ENCODE peak calls at places on chromosome 2, in eight cellular contexts. S is GM20000, Z is coronary artery, H is neural crest cell, M is esophagus squamous epithelium, C is MCF 10A, B is cardiac muscle cell, Y is adrenal gland. E is an unnamed sample.

GRCh38 chr2:240961878-240962277 is 36.5 kb upstream of the SNED1 start:
- DNase-seq in S (no peak), Z (peak), H (no peak), M (no peak), C (no peak), B (peak), Y (peak), E (no peak)

GRCh38 chr2:69119541-69119940 is 106.6 kb downstream of the ANTXR1 start:
- DNase-seq in S (no peak), Z (no peak), H (no peak), M (no peak), C (no peak), B (no peak), Y (no peak), E (no peak)

GRCh38 chr2:28545590-28546195 is 49.8 kb downstream of the PLB1 start:
- DNase-seq in S (no peak), Z (no peak), H (no peak), M (no peak), C (no peak), B (no peak), Y (no peak), E (no peak)

GRCh38 chr2:224579411-224579810 is 5.8 kb downstream of the CUL3 start:
- DNase-seq in S (no peak), Z (no peak), H (no peak), M (no peak), C (peak), B (peak), Y (no peak), E (no peak)

GRCh38 chr2:133506962-133507361 is 61.3 kb downstream of the NCKAP5 start:
- DNase-seq in S (no peak), Z (no peak), H (no peak), M (no peak), C (no peak), B (no peak), Y (no peak), E (no peak)

GRCh38 chr2:237156131-237156856 is 70.6 kb downstream of the COPS8 start:
- DNase-seq in S (no peak), Z (no peak), H (no peak), M (no peak), C (no peak), B (peak), Y (no peak), E (peak)

GRCh38 chr2:31992025-31992566 is 18.7 kb downstream of the MEMO1 start:
- DNase-seq in S (no peak), Z (no peak), H (no peak), M (no peak), C (no peak), B (no peak), Y (no peak), E (no peak)

GRCh38 chr2:3605013-3605961 is 10.4 kb downstream of the COLEC11 start:
- DNase-seq in S (peak), Z (peak), H (no peak), M (no peak), C (peak), B (no peak), Y (peak), E (no peak)

GRCh38 chr2:128347701-128348504 is 29.2 kb upstream of the HS6ST1 start:
- DNase-seq in S (no peak), Z (peak), H (no peak), M (no peak), C (peak), B (peak), Y (peak), E (peak)

GRCh38 chr2:200619275-200619674 is 33.5 kb downstream of the AOX1 start:
- DNase-seq in S (no peak), Z (no peak), H (no peak), M (no peak), C (peak), B (no peak), Y (peak), E (no peak)

GRCh38 chr2:72770879-72771461 is 54.9 kb downstream of the EXOC6B start:
- DNase-seq in S (peak), Z (no peak), H (peak), M (no peak), C (peak), B (peak), Y (peak), E (no peak)

GRCh38 chr2:43057026-43057741 is 169.2 kb downstream of the ZFP36L2 start:
- DNase-seq in S (no peak), Z (no peak), H (no peak), M (no peak), C (peak), B (no peak), Y (peak), E (no peak)

GRCh38 chr2:134029478-134029877 is 224.4 kb upstream of the MGAT5 start:
- DNase-seq in S (no peak), Z (no peak), H (no peak), M (no peak), C (no peak), B (no peak), Y (no peak), E (no peak)

GRCh38 chr2:72204156-72204781 is 56.6 kb upstream of the CYP26B1 start:
- DNase-seq in S (peak), Z (no peak), H (no peak), M (no peak), C (no peak), B (peak), Y (no peak), E (no peak)

GRCh38 chr2:195925120-195925519 is 143.5 kb downstream of the DNAH7 start:
- DNase-seq in S (no peak), Z (no peak), H (no peak), M (no peak), C (no peak), B (no peak), Y (no peak), E (no peak)

GRCh38 chr2:54652540-54652939 is 70.9 kb upstream of the EML6 start:
- DNase-seq in S (no peak), Z (no peak), H (no peak), M (no peak), C (no peak), B (no peak), Y (no peak), E (no peak)

GRCh38 chr2:71277536-71278103 is 50.7 kb upstream of the PAIP2B start:
- DNase-seq in S (peak), Z (no peak), H (peak), M (no peak), C (peak), B (peak), Y (peak), E (no peak)

GRCh38 chr2:222813177-222813843 is 47.5 kb upstream of the ACSL3 start:
- DNase-seq in S (peak), Z (no peak), H (no peak), M (no peak), C (peak), B (no peak), Y (no peak), E (no peak)

GRCh38 chr2:182366625-182367024 is 60.2 kb downstream of the PDE1A start:
- DNase-seq in S (no peak), Z (no peak), H (no peak), M (no peak), C (peak), B (peak), Y (no peak), E (peak)

GRCh38 chr2:96324716-96325037 is 440 bp upstream of the ITPRIPL1 start:
- DNase-seq in S (peak), Z (no peak), H (no peak), M (no peak), C (no peak), B (no peak), Y (no peak), E (no peak)

GRCh38 chr2:105521176-105521575 is 122.3 kb upstream of the FHL2 start:
- DNase-seq in S (peak), Z (no peak), H (no peak), M (no peak), C (peak), B (peak), Y (no peak), E (no peak)

GRCh38 chr2:190352668-190353536 is 9.5 kb downstream of the INPP1 start:
- DNase-seq in S (no peak), Z (no peak), H (no peak), M (no peak), C (no peak), B (no peak), Y (peak), E (no peak)

GRCh38 chr2:60354713-60355112 is 198.7 kb downstream of the BCL11A start:
- DNase-seq in S (no peak), Z (no peak), H (no peak), M (no peak), C (peak), B (no peak), Y (no peak), E (no peak)
- TF ChIP-seq CTCF in S (no peak), Z (no peak), H (no peak), M (no peak), C (no peak), B (no peak), Y (no peak), E (no peak)

GRCh38 chr2:232876071-232876977 is 6.3 kb downstream of the SNORC start:
- DNase-seq in S (peak), Z (no peak), H (no peak), M (no peak), C (no peak), B (no peak), Y (no peak), E (no peak)
- TF ChIP-seq CTCF in S (peak), Z (no peak), H (peak), M (peak), C (no peak), B (no peak), Y (no peak), E (peak)

DNA sequence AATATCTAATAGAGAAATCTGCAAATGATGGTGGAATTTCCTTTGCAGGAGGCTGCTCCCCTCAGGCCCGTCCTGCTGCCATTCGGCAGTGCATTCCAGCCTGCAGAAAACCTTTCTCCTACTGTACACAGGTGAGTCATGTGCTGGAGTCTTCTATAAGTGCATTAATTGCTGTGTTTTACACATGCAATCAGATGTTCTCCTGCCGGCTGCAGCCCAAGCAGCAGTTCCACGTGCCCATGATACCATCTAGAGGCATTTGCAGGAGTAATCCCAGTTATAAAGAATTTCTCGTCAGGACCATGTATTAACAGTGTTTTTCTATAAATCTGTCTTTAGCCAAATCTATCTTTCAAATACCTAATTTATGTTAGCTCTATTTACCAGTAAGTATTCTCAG is 304.7 kb upstream of the HNMT start:
- DNase-seq in S (no peak), Z (no peak), H (no peak), M (no peak), C (peak), B (no peak), Y (no peak), E (peak)
- TF ChIP-seq CTCF in S (no peak), Z (no peak), H (no peak), M (peak), C (peak), B (no peak), Y (no peak), E (peak)

GRCh38 chr2:166417669-166418068 is 41.9 kb upstream of the SCN9A start:
- DNase-seq in S (no peak), Z (no peak), H (no peak), M (no peak), C (peak), B (peak), Y (no peak), E (no peak)

GRCh38 chr2:166418853-166419615 is 43.3 kb upstream of the SCN9A start:
- DNase-seq in S (no peak), Z (no peak), H (no peak), M (no peak), C (no peak), B (no peak), Y (no peak), E (no peak)

GRCh38 chr2:166424841-166425240 is 49.1 kb upstream of the SCN9A start:
- DNase-seq in S (no peak), Z (no peak), H (no peak), M (no peak), C (no peak), B (no peak), Y (no peak), E (no peak)

GRCh38 chr2:166419616-166419934 is 43.8 kb upstream of the SCN9A start:
- DNase-seq in S (no peak), Z (no peak), H (no peak), M (no peak), C (peak), B (peak), Y (no peak), E (peak)
- TF ChIP-seq CTCF in S (no peak), Z (no peak), H (peak), M (no peak), C (peak), B (peak), Y (no peak), E (peak)

DNA sequence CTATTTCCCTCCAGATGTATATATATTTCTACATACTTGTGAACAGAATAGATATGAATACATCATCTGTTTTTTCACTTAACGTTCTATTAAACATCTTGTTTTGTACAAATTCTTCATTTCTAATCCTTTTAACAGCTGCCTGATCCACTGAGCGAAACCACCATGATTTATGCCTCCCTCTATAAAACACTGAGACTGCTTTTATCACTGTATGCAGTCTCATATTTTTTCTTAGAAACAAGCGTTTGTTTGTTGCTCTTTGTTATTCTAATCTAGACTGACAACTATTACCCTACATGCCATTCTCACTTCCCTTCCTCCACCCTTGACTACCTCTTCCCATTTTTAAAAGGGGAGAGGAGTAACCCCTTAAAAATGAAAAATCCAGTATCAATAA is 88.2 kb downstream of the DTNB start:
- DNase-seq in S (no peak), Z (no peak), H (no peak), M (no peak), C (no peak), B (no peak), Y (no peak), E (no peak)
- TF ChIP-seq CTCF in S (no peak), Z (no peak), H (no peak), M (no peak), C (no peak), B (no peak), Y (no peak), E (no peak)

E was measured in kidney epithelial cell.